ENCODE peak calls at places on chromosomes 7 and 10, in nine cellular contexts. One of them, this sample, is unnamed.

GRCh38 chr10:114768394-114768786 is 53.2 kb upstream of the FHIP2A start:
- DNase-seq in coronary artery: no peak
- DNase-seq in IMR-90: no peak
- DNase-seq in astrocyte of the cerebellum: no peak
- DNase-seq in ovary: no peak
- DNase-seq in lower lobe of right lung: no peak
- DNase-seq in CD8-positive, alpha-beta T cell: no peak
- DNase-seq in AG04450: no peak
- DNase-seq in spleen: no peak
- DNase-seq in this sample: no peak

GRCh38 chr7:86846494-86847190 is 202.9 kb downstream of the GRM3 start:
- DNase-seq in coronary artery: no peak
- DNase-seq in CD8-positive, alpha-beta T cell: no peak
- DNase-seq in ovary: no peak
- DNase-seq in AG04450: no peak
- DNase-seq in IMR-90: no peak
- DNase-seq in spleen: no peak
- DNase-seq in lower lobe of right lung: no peak
- DNase-seq in astrocyte of the cerebellum: no peak
- DNase-seq in this sample: no peak

GRCh38 chr7:52539414-52539813 is 496.0 kb upstream of the POM121L12 start:
- DNase-seq in IMR-90: no peak
- DNase-seq in ovary: no peak
- DNase-seq in AG04450: no peak
- DNase-seq in astrocyte of the cerebellum: no peak
- DNase-seq in spleen: no peak
- DNase-seq in lower lobe of right lung: no peak
- DNase-seq in coronary artery: no peak
- DNase-seq in CD8-positive, alpha-beta T cell: no peak
- DNase-seq in this sample: no peak

GRCh38 chr7:66176914-66177313 is 28.2 kb upstream of the TPST1 start:
- DNase-seq in lower lobe of right lung: no peak
- DNase-seq in coronary artery: no peak
- DNase-seq in spleen: no peak
- DNase-seq in ovary: no peak
- DNase-seq in IMR-90: no peak
- DNase-seq in astrocyte of the cerebellum: no peak
- DNase-seq in CD8-positive, alpha-beta T cell: no peak
- DNase-seq in AG04450: no peak
- DNase-seq in this sample: no peak

GRCh38 chr10:129760003-129760315 is 204.1 kb downstream of the EBF3 start:
- DNase-seq in IMR-90: no peak
- DNase-seq in AG04450: no peak
- DNase-seq in astrocyte of the cerebellum: no peak
- DNase-seq in spleen: peak
- DNase-seq in ovary: no peak
- DNase-seq in CD8-positive, alpha-beta T cell: no peak
- DNase-seq in coronary artery: no peak
- DNase-seq in lower lobe of right lung: peak
- DNase-seq in this sample: peak

GRCh38 chr7:121126801-121127534 is 138.5 kb downstream of the CPED1 start:
- DNase-seq in spleen: no peak
- DNase-seq in lower lobe of right lung: no peak
- DNase-seq in AG04450: no peak
- DNase-seq in CD8-positive, alpha-beta T cell: no peak
- DNase-seq in coronary artery: no peak
- DNase-seq in astrocyte of the cerebellum: peak
- DNase-seq in IMR-90: peak
- DNase-seq in ovary: no peak
- DNase-seq in this sample: no peak

GRCh38 chr7:30352169-30352568 is 67.8 kb downstream of the ZNRF2 start:
- DNase-seq in astrocyte of the cerebellum: no peak
- DNase-seq in spleen: no peak
- DNase-seq in lower lobe of right lung: no peak
- DNase-seq in AG04450: no peak
- DNase-seq in CD8-positive, alpha-beta T cell: no peak
- DNase-seq in coronary artery: no peak
- DNase-seq in IMR-90: no peak
- DNase-seq in ovary: no peak
- DNase-seq in this sample: no peak

GRCh38 chr10:16663472-16663871 is 141.8 kb upstream of the C1QL3 start:
- DNase-seq in spleen: no peak
- DNase-seq in CD8-positive, alpha-beta T cell: no peak
- DNase-seq in IMR-90: no peak
- DNase-seq in coronary artery: no peak
- DNase-seq in lower lobe of right lung: no peak
- DNase-seq in astrocyte of the cerebellum: no peak
- DNase-seq in ovary: no peak
- DNase-seq in AG04450: no peak
- DNase-seq in this sample: no peak

GRCh38 chr7:80618105-80618504 is 20.3 kb upstream of the CD36 start:
- DNase-seq in IMR-90: no peak
- DNase-seq in coronary artery: no peak
- DNase-seq in lower lobe of right lung: no peak
- DNase-seq in AG04450: no peak
- DNase-seq in astrocyte of the cerebellum: no peak
- DNase-seq in CD8-positive, alpha-beta T cell: no peak
- DNase-seq in ovary: no peak
- DNase-seq in spleen: no peak
- DNase-seq in this sample: no peak

GRCh38 chr10:125146791-125147604 is 13.4 kb downstream of the CTBP2 start:
- DNase-seq in ovary: no peak
- DNase-seq in lower lobe of right lung: no peak
- DNase-seq in CD8-positive, alpha-beta T cell: no peak
- DNase-seq in AG04450: no peak
- DNase-seq in IMR-90: peak
- DNase-seq in coronary artery: peak
- DNase-seq in astrocyte of the cerebellum: no peak
- DNase-seq in spleen: no peak
- DNase-seq in this sample: no peak

GRCh38 chr10:74079914-74080590 is 70.6 kb downstream of the AP3M1 start:
- DNase-seq in lower lobe of right lung: no peak
- DNase-seq in IMR-90: peak
- DNase-seq in CD8-positive, alpha-beta T cell: no peak
- DNase-seq in AG04450: no peak
- DNase-seq in coronary artery: no peak
- DNase-seq in ovary: no peak
- DNase-seq in astrocyte of the cerebellum: no peak
- DNase-seq in spleen: no peak
- DNase-seq in this sample: no peak

GRCh38 chr7:128932862-128933821 is 4.6 kb upstream of the IRF5 start:
- DNase-seq in IMR-90: no peak
- DNase-seq in AG04450: no peak
- DNase-seq in spleen: no peak
- DNase-seq in astrocyte of the cerebellum: no peak
- DNase-seq in lower lobe of right lung: no peak
- DNase-seq in coronary artery: no peak
- DNase-seq in ovary: no peak
- DNase-seq in CD8-positive, alpha-beta T cell: peak
- DNase-seq in this sample: no peak
- H3K4me3 ChIP-seq in IMR-90: no peak
- H3K4me3 ChIP-seq in AG04450: no peak
- H3K4me3 ChIP-seq in spleen: no peak
- H3K4me3 ChIP-seq in astrocyte of the cerebellum: no peak
- H3K4me3 ChIP-seq in lower lobe of right lung: no peak
- H3K4me3 ChIP-seq in coronary artery: no peak
- H3K4me3 ChIP-seq in ovary: no peak
- H3K4me3 ChIP-seq in CD8-positive, alpha-beta T cell: peak
- H3K4me3 ChIP-seq in this sample: no peak

GRCh38 chr7:2803342-2803692 is 40.8 kb downstream of the GNA12 start:
- DNase-seq in lower lobe of right lung: no peak
- DNase-seq in coronary artery: no peak
- DNase-seq in IMR-90: no peak
- DNase-seq in CD8-positive, alpha-beta T cell: no peak
- DNase-seq in astrocyte of the cerebellum: no peak
- DNase-seq in spleen: peak
- DNase-seq in AG04450: no peak
- DNase-seq in ovary: no peak
- DNase-seq in this sample: no peak

GRCh38 chr7:2803755-2804154 is 40.4 kb downstream of the GNA12 start:
- DNase-seq in CD8-positive, alpha-beta T cell: no peak
- DNase-seq in coronary artery: peak
- DNase-seq in IMR-90: no peak
- DNase-seq in AG04450: no peak
- DNase-seq in spleen: peak
- DNase-seq in lower lobe of right lung: no peak
- DNase-seq in astrocyte of the cerebellum: no peak
- DNase-seq in ovary: peak
- DNase-seq in this sample: no peak

GRCh38 chr7:2802082-2802481 is 42.0 kb downstream of the GNA12 start:
- DNase-seq in CD8-positive, alpha-beta T cell: no peak
- DNase-seq in ovary: no peak
- DNase-seq in AG04450: no peak
- DNase-seq in astrocyte of the cerebellum: no peak
- DNase-seq in IMR-90: peak
- DNase-seq in lower lobe of right lung: no peak
- DNase-seq in coronary artery: no peak
- DNase-seq in spleen: no peak
- DNase-seq in this sample: no peak

GRCh38 chr7:2804227-2804763 is 39.8 kb downstream of the GNA12 start:
- DNase-seq in spleen: peak
- DNase-seq in CD8-positive, alpha-beta T cell: no peak
- DNase-seq in astrocyte of the cerebellum: no peak
- DNase-seq in IMR-90: no peak
- DNase-seq in lower lobe of right lung: no peak
- DNase-seq in ovary: peak
- DNase-seq in coronary artery: peak
- DNase-seq in AG04450: no peak
- DNase-seq in this sample: no peak

DNA sequence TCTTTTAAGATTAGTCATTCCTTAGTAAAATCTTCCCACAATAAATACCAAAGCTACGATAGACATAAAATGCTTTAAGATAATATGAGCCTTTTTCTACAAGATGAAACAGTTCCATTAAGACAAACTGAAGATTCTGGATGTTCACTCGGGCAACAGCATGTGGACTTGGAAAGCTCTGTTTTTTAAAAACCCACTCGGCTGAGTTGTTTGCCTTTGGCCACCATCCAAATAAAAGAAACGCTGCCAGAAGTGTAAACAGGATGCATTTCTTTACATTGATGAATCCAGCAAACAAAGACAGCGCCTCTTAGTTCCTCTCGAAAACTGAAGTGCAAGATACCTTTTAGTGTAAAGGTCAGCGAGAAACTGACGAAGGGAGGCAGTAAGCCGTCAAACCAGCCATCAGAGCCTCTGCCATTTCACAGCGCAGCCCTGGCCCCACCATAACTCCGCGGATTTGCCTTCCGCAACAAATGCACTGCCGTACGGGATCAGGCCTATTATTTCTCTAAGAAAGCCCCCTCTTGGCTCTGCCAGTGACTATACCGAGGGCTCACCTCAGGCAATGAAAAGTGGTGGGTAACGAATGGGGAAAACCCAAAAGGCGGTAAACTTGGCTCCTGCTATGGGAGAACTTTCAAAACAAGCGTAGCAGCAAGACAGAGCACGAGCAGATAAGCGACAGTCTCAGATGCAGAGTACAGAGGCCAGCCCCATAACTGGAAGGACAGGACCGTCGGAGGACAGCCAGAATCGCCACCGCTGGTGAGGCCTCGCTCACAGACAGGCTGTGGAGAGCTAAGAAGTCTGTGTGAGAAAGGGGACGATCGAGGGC is 41.4 kb downstream of the GNA12 start:
- DNase-seq in spleen: peak
- DNase-seq in AG04450: no peak
- DNase-seq in CD8-positive, alpha-beta T cell: no peak
- DNase-seq in IMR-90: peak
- DNase-seq in coronary artery: peak
- DNase-seq in ovary: peak
- DNase-seq in astrocyte of the cerebellum: no peak
- DNase-seq in lower lobe of right lung: no peak
- DNase-seq in this sample: no peak
- H3K4me3 ChIP-seq in spleen: no peak
- H3K4me3 ChIP-seq in AG04450: peak
- H3K4me3 ChIP-seq in CD8-positive, alpha-beta T cell: no peak
- H3K4me3 ChIP-seq in IMR-90: peak
- H3K4me3 ChIP-seq in coronary artery: peak
- H3K4me3 ChIP-seq in ovary: no peak
- H3K4me3 ChIP-seq in astrocyte of the cerebellum: peak
- H3K4me3 ChIP-seq in lower lobe of right lung: peak
- H3K4me3 ChIP-seq in this sample: no peak

GRCh38 chr7:115816318-115816974 is 214.1 kb downstream of the TFEC start:
- DNase-seq in IMR-90: no peak
- DNase-seq in spleen: no peak
- DNase-seq in ovary: no peak
- DNase-seq in CD8-positive, alpha-beta T cell: no peak
- DNase-seq in astrocyte of the cerebellum: no peak
- DNase-seq in AG04450: no peak
- DNase-seq in lower lobe of right lung: no peak
- DNase-seq in coronary artery: no peak
- DNase-seq in this sample: no peak
- H3K4me3 ChIP-seq in IMR-90: no peak
- H3K4me3 ChIP-seq in spleen: no peak
- H3K4me3 ChIP-seq in ovary: no peak
- H3K4me3 ChIP-seq in CD8-positive, alpha-beta T cell: no peak
- H3K4me3 ChIP-seq in astrocyte of the cerebellum: no peak
- H3K4me3 ChIP-seq in AG04450: no peak
- H3K4me3 ChIP-seq in lower lobe of right lung: no peak
- H3K4me3 ChIP-seq in coronary artery: no peak
- H3K4me3 ChIP-seq in this sample: no peak

GRCh38 chr7:98250789-98251188 is 1.2 kb downstream of the TECPR1 start:
- DNase-seq in AG04450: no peak
- DNase-seq in ovary: no peak
- DNase-seq in astrocyte of the cerebellum: no peak
- DNase-seq in CD8-positive, alpha-beta T cell: peak
- DNase-seq in spleen: no peak
- DNase-seq in coronary artery: no peak
- DNase-seq in IMR-90: no peak
- DNase-seq in lower lobe of right lung: no peak
- DNase-seq in this sample: no peak
- H3K4me3 ChIP-seq in AG04450: no peak
- H3K4me3 ChIP-seq in ovary: no peak
- H3K4me3 ChIP-seq in astrocyte of the cerebellum: no peak
- H3K4me3 ChIP-seq in CD8-positive, alpha-beta T cell: peak
- H3K4me3 ChIP-seq in spleen: no peak
- H3K4me3 ChIP-seq in coronary artery: peak
- H3K4me3 ChIP-seq in IMR-90: no peak
- H3K4me3 ChIP-seq in lower lobe of right lung: peak
- H3K4me3 ChIP-seq in this sample: peak

DNA sequence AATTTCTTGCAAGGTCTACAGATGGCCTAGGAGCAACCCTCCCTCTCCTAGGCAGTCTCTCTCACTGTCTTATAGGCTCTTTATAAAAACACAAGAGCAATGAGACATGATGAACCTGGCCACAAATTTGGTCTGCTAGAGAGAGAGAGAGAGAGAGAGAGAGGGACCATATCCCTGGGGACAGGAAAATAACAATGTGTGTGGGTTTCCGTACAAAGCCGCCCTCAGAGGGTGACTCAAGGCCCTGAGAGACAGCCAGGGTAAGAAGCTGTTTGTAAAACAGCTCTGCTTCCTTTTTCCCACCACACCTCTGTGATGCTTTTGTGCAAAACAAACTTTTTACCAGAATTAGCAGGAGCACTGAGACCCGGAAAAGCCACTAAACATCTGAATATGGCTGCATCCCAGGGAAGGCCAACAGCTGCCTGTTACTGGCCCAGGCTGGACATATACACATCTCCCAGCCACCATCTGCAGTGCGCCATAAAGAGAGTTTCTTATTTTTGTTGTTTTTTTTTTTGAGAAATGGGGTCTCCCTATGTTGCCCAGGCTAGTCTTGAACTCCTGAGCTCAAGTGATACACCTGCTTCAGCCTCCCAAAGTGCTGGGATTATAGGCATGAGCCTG is 18.4 kb downstream of the GIMAP5 start:
- DNase-seq in coronary artery: no peak
- DNase-seq in IMR-90: no peak
- DNase-seq in astrocyte of the cerebellum: no peak
- DNase-seq in lower lobe of right lung: no peak
- DNase-seq in spleen: no peak
- DNase-seq in ovary: no peak
- DNase-seq in CD8-positive, alpha-beta T cell: peak
- DNase-seq in AG04450: no peak
- DNase-seq in this sample: no peak
- H3K4me3 ChIP-seq in coronary artery: no peak
- H3K4me3 ChIP-seq in IMR-90: no peak
- H3K4me3 ChIP-seq in astrocyte of the cerebellum: no peak
- H3K4me3 ChIP-seq in lower lobe of right lung: no peak
- H3K4me3 ChIP-seq in spleen: no peak
- H3K4me3 ChIP-seq in ovary: no peak
- H3K4me3 ChIP-seq in CD8-positive, alpha-beta T cell: peak
- H3K4me3 ChIP-seq in AG04450: no peak
- H3K4me3 ChIP-seq in this sample: no peak

This sample was measured in kidney.